ENCODE peak calls at places on chromosomes 2 and 18, in six cellular contexts. D, F, N, X, L and R are unnamed samples.

GRCh38 chr2:179268277-179268935 is 3.8 kb upstream of the SESTD1 start:
- DNase-seq in D (peak), F (peak), N (peak), X (no peak), L (peak), R (no peak)

GRCh38 chr18:13548944-13549878 is 177.1 kb downstream of the FAM210A start:
- DNase-seq in D (peak), F (no peak), N (no peak), X (no peak), L (no peak), R (no peak)

GRCh38 chr18:51490860-51491259 is 293.4 kb upstream of the MEX3C start:
- DNase-seq in D (no peak), F (no peak), N (no peak), X (no peak), L (no peak), R (no peak)

GRCh38 chr2:7567646-7568045 is 650.4 kb downstream of the RNF144A start:
- DNase-seq in D (no peak), F (no peak), N (no peak), X (no peak), L (no peak), R (no peak)

GRCh38 chr2:148167241-148167766 is 146.4 kb downstream of the MBD5 start:
- DNase-seq in D (no peak), F (no peak), N (no peak), X (no peak), L (no peak), R (no peak)

GRCh38 chr2:121999273-121999672 is 243.8 kb downstream of the TSN start:
- DNase-seq in D (no peak), F (peak), N (peak), X (peak), L (no peak), R (no peak)

GRCh38 chr2:85655961-85656403 is 12.0 kb downstream of the SFTPB start:
- DNase-seq in D (no peak), F (peak), N (no peak), X (no peak), L (no peak), R (no peak)

GRCh38 chr2:203330434-203330833 is 2.2 kb downstream of the ABI2 start:
- DNase-seq in D (no peak), F (peak), N (peak), X (no peak), L (no peak), R (no peak)

GRCh38 chr2:168935810-168936581 is 34.9 kb downstream of the G6PC2 start:
- DNase-seq in D (no peak), F (peak), N (peak), X (no peak), L (no peak), R (no peak)

GRCh38 chr2:217897091-217897715 is 105.6 kb downstream of the TNS1 start:
- DNase-seq in D (no peak), F (no peak), N (no peak), X (no peak), L (no peak), R (no peak)

GRCh38 chr2:182682210-182682609 is 33.8 kb upstream of the DNAJC10 start:
- DNase-seq in D (no peak), F (no peak), N (no peak), X (no peak), L (no peak), R (no peak)

DNA sequence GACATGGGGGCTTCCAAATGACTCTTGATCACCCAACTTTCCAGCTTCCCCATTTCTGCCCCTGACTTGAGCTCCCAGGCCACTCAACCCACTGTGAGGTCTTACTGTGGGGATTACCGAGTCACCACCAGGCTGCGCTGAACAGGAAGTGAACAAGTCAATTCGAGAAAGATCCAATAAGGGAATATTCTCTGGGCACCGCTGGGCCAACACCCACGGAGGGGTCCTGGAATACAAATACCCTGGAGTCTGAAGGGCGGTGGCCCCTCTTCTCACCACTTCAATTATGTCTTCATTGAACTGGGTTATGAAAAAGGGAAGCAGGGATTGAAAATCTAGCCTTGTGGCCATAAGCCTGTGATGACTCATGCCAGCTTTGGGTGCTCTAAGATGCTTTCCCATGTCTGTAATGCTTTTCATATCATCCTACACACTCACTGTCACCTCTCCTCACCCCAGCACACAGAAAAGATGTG is 37.7 kb downstream of the BCL11A start:
- DNase-seq in D (peak), F (peak), N (peak), X (peak), L (no peak), R (no peak)
- TF ChIP-seq CTCF in D (no peak), F (peak), N (peak), X (peak), L (no peak), R (no peak)

DNA sequence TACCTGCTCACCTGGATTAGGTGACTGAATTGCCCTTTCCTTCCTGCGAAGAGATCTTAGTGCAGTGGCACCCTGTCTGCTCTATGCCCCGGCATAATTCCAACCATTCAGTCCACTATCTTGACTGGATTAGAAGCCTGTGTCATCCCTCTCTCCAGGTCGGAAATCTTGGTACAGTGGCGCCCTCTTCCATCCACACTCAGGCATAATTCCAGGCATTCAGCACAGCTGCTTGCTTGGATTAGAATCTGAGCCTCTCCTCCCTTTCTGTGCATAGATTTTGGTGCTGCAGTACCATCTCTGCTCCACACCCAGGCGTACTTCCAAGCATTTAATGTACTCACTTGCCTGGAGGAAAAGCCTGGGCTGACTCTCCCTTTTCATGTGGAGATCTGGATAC is 1389.3 kb upstream of the TMEFF2 start:
- DNase-seq in D (no peak), F (no peak), N (peak), X (no peak), L (peak), R (peak)
- TF ChIP-seq CTCF in D (no peak), F (no peak), N (peak), X (peak), L (peak), R (peak)

DNA sequence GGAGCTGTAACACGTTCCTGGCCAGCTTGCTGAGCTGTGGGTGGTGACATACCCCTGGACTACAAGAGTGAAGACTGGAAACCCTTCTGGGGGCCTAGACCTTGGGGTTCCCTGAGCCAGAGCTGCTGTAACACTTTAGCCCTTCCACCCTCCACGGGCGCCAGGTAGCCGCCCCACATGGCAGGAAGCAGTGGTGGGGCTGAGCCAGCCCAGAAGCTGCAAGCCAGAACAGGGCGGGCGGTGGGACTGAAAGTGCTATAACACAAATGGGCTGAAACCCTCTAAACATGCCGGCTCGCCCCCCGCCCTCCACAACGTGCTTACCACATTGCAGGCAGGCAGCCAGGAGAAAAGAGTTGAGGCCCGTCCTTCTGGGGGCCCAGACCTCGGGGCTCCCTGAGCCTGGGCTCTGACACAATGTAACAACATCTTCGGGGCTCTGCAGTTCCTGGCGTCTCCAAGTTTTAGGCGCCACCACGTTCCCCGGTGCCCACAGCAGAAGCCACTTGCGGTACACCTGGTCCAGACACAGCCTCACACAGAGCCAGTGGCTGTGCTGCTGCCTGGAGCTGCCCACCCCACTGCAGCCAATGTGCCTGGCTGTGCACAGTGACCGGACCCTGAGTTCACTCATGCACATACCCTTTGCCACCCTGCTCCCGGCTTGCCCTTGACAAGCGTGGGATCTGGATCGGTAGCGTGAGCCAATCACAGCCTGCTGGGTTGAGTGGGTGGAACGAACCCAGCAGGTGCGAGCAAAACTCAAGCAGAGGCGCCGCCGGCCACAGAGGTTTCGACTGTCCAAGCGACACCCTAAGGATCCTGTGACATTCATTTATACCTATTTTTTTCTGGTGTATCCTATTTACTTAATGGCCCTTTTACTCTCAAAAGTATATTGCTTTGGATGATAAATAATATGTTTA is 127.4 kb upstream of the FHL2 start:
- DNase-seq in D (no peak), F (no peak), N (no peak), X (no peak), L (no peak), R (no peak)
- TF ChIP-seq CTCF in D (no peak), F (no peak), N (no peak), X (no peak), L (no peak), R (no peak)

DNA sequence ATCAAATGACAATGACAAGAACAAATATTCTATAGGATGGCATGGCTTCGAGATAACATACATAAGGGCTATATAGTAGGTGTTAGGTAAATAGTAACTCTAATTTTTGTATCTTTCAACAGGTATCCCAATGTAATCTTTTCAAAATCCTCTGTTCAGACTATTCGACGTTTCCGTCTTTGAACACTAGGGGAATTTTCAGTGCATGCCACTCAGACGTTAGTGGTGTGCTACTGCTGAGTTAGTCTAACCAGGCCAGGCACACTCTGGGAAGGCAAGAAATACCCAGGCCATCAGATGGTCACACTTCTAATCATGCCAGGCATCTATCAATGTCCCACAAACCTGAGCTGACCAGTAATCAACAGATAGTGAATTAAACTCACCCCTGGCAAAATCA is 14.6 kb upstream of the CREG2 start:
- DNase-seq in D (no peak), F (no peak), N (no peak), X (no peak), L (no peak), R (no peak)
- TF ChIP-seq CTCF in D (no peak), F (no peak), N (peak), X (peak), L (peak), R (no peak)

GRCh38 chr18:35585608-35586007 is 4.1 kb downstream of the GALNT1 start:
- DNase-seq in D (no peak), F (no peak), N (no peak), X (no peak), L (no peak), R (no peak)

GRCh38 chr18:35588122-35588521 is 6.6 kb downstream of the GALNT1 start:
- DNase-seq in D (no peak), F (no peak), N (no peak), X (no peak), L (no peak), R (no peak)

GRCh38 chr18:35592298-35592697 is 10.8 kb downstream of the GALNT1 start:
- DNase-seq in D (no peak), F (no peak), N (no peak), X (no peak), L (no peak), R (no peak)

GRCh38 chr18:35590935-35591334 is 9.4 kb downstream of the GALNT1 start:
- DNase-seq in D (no peak), F (no peak), N (peak), X (no peak), L (peak), R (no peak)

DNA sequence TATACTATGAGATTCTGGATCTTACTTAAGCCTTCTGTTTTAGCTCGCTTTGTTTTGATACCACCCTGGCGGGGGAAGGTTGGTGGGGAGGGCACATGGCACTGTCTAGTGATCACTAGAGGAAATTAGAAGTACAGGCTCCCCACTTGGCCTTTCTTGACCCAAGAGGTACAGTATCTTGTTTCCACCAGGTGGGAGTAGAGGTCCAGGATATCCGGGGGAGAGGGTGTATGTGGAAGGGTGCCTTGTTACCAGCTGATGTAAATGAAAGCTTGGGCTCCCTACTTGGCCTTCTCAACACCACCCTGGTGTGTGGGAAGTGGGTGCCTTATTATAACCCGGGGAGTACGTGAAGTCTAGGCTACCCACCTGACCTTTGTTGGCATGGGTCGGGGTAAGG is 7.5 kb downstream of the GALNT1 start:
- DNase-seq in D (no peak), F (no peak), N (no peak), X (no peak), L (peak), R (no peak)
- TF ChIP-seq CTCF in D (no peak), F (no peak), N (peak), X (no peak), L (peak), R (no peak)

GRCh38 chr2:9770308-9771100 is 72.8 kb upstream of the TAF1B start:
- DNase-seq in D (peak), F (peak), N (peak), X (peak), L (peak), R (peak)

GRCh38 chr2:9770006-9770307 is 73.3 kb upstream of the TAF1B start:
- DNase-seq in D (no peak), F (no peak), N (no peak), X (no peak), L (no peak), R (no peak)

GRCh38 chr2:9769171-9770005 is 73.9 kb upstream of the TAF1B start:
- DNase-seq in D (no peak), F (no peak), N (no peak), X (no peak), L (peak), R (peak)

GRCh38 chr2:9767656-9768281 is 75.5 kb upstream of the TAF1B start:
- DNase-seq in D (no peak), F (no peak), N (no peak), X (no peak), L (no peak), R (no peak)

GRCh38 chr2:9768388-9768787 is 74.9 kb upstream of the TAF1B start:
- DNase-seq in D (no peak), F (no peak), N (peak), X (no peak), L (peak), R (peak)
- TF ChIP-seq CTCF in D (no peak), F (no peak), N (peak), X (peak), L (peak), R (peak)